ENCODE peak calls at places on chromosomes 7 and 10, in nine cellular contexts. Y is mesothelial cell of epicardium; R is activated naive CD8-positive, alpha-beta T cell treated with anti-CD3 and anti-CD28 coated beads, Interleukin-2, amount 50 U/mL, for 16 hours; L is K562; Q is myocyte; V is amygdala; Z is HTR-8/SVneo; I is cardiac fibroblast; F is Caki2. U is an unnamed sample.

GRCh38 chr10:45420453-45421192 is 46.6 kb downstream of the ALOX5 start:
- DNase-seq in Y (no peak), R (no peak), L (no peak), Q (peak), V (peak), Z (no peak), I (peak), F (peak), U (no peak)

GRCh38 chr7:97733276-97734206 is 1.7 kb downstream of the TAC1 start:
- DNase-seq in Y (no peak), R (no peak), L (no peak), Q (no peak), V (no peak), Z (no peak), I (no peak), F (no peak), U (no peak)

GRCh38 chr7:1046722-1047679 is 2.7 kb downstream of the GPR146 start:
- DNase-seq in Y (no peak), R (no peak), L (no peak), Q (no peak), V (no peak), Z (no peak), I (no peak), F (no peak), U (no peak)

GRCh38 chr10:125995726-125996304 is 99.5 kb downstream of the FANK1 start:
- DNase-seq in Y (no peak), R (no peak), L (no peak), Q (no peak), V (no peak), Z (no peak), I (no peak), F (no peak), U (no peak)

GRCh38 chr10:101291254-101292193 is 62.3 kb upstream of the LBX1 start:
- DNase-seq in Y (peak), R (peak), L (peak), Q (peak), V (peak), Z (peak), I (peak), F (peak), U (no peak)

GRCh38 chr7:101927389-101928306 is 110.2 kb downstream of the CUX1 start:
- DNase-seq in Y (no peak), R (no peak), L (no peak), Q (no peak), V (no peak), Z (no peak), I (peak), F (no peak), U (no peak)

GRCh38 chr7:5495581-5496375 is 72.1 kb upstream of the TNRC18 start:
- DNase-seq in Y (no peak), R (no peak), L (no peak), Q (peak), V (peak), Z (no peak), I (no peak), F (no peak), U (no peak)

GRCh38 chr7:139453673-139454321 is 29.7 kb downstream of the KLRG2 start:
- DNase-seq in Y (no peak), R (no peak), L (no peak), Q (peak), V (no peak), Z (no peak), I (no peak), F (no peak), U (no peak)

GRCh38 chr7:31741852-31742251 is 54.8 kb downstream of the PPP1R17 start:
- DNase-seq in Y (no peak), R (no peak), L (no peak), Q (no peak), V (no peak), Z (no peak), I (peak), F (no peak), U (no peak)

GRCh38 chr7:122248472-122248871 is 56.1 kb downstream of the FEZF1 start:
- DNase-seq in Y (no peak), R (no peak), L (no peak), Q (no peak), V (no peak), Z (no peak), I (peak), F (no peak), U (no peak)

GRCh38 chr10:24993237-24993958 is 22.6 kb downstream of the ENKUR start:
- DNase-seq in Y (no peak), R (no peak), L (no peak), Q (no peak), V (no peak), Z (no peak), I (no peak), F (peak), U (no peak)

GRCh38 chr10:122295423-122295947 is 24.4 kb downstream of the BTBD16 start:
- DNase-seq in Y (no peak), R (no peak), L (no peak), Q (no peak), V (no peak), Z (no peak), I (no peak), F (no peak), U (no peak)

U was measured in amniotic stem cell.